ENCODE peak calls at places on chromosomes 7 and 10, in five cellular contexts. N is SK-N-SH, P is memory B cell, O is NCI-H2107, V is NCI-H69. F is an unnamed sample.

GRCh38 chr10:62022830-62023229 is 121.3 kb downstream of the ARID5B start:
- DNase-seq in P (no peak), N (no peak), V (no peak), O (no peak), F (no peak)

GRCh38 chr10:8225232-8225631 is 170.7 kb downstream of the GATA3 start:
- DNase-seq in V (no peak), N (peak), O (no peak), P (no peak), F (no peak)

GRCh38 chr7:94632338-94633024 is 23.5 kb downstream of the SGCE start:
- DNase-seq in V (peak), O (no peak), N (no peak), P (no peak), F (no peak)

GRCh38 chr10:132705173-132705572 is 80.8 kb downstream of the NKX6-2 start:
- DNase-seq in P (no peak), V (peak), N (no peak), O (no peak), F (no peak)

GRCh38 chr7:94605031-94605430 is 50.9 kb downstream of the SGCE start:
- DNase-seq in O (no peak), P (no peak), N (no peak), V (no peak), F (no peak)

GRCh38 chr7:154928136-154929005 is 74.6 kb downstream of the PAXIP1 start:
- DNase-seq in P (peak), O (peak), N (peak), V (no peak), F (no peak)

GRCh38 chr10:63331586-63331985 is 134.2 kb downstream of the JMJD1C start:
- DNase-seq in V (no peak), N (no peak), P (no peak), O (no peak), F (no peak)

GRCh38 chr7:137313196-137313595 is 30.3 kb downstream of the PTN start:
- DNase-seq in P (no peak), N (no peak), O (no peak), V (no peak), F (no peak)

GRCh38 chr10:124943301-124944092 is 1.6 kb downstream of the ZRANB1 start:
- DNase-seq in P (no peak), V (no peak), N (no peak), O (no peak), F (no peak)

GRCh38 chr10:29377333-29377961 is 88.6 kb downstream of the LYZL1 start:
- DNase-seq in N (peak), P (no peak), O (no peak), V (peak), F (no peak)

GRCh38 chr7:79933144-79933543 is 201.5 kb upstream of the GNAI1 start:
- DNase-seq in V (no peak), O (no peak), N (no peak), P (no peak), F (no peak)

GRCh38 chr7:42454006-42454405 is 217.0 kb upstream of the GLI3 start:
- DNase-seq in P (no peak), O (no peak), N (no peak), V (no peak), F (no peak)

GRCh38 chr10:46526682-46527038 is 29.8 kb downstream of the GPRIN2 start:
- DNase-seq in O (no peak), P (no peak), V (no peak), N (peak), F (no peak)

GRCh38 chr10:72800000-72800740 is 93.4 kb upstream of the OIT3 start:
- DNase-seq in O (no peak), P (no peak), N (peak), V (peak), F (no peak)

GRCh38 chr7:120780938-120781337 is 77.0 kb downstream of the TSPAN12 start:
- DNase-seq in N (no peak), V (no peak), P (no peak), O (no peak), F (no peak)

GRCh38 chr10:11024596-11024995 is 6.9 kb downstream of the CELF2 start:
- DNase-seq in P (no peak), N (no peak), V (no peak), O (no peak), F (no peak)

GRCh38 chr10:79148452-79149344 is 79.9 kb downstream of the ZMIZ1 start:
- DNase-seq in N (peak), P (no peak), V (no peak), O (no peak), F (no peak)

GRCh38 chr7:105759670-105760548 is 116.5 kb downstream of the ATXN7L1 start:
- DNase-seq in V (peak), N (peak), P (no peak), O (peak), F (no peak)

GRCh38 chr7:130345106-130345505 is 490 bp downstream of the CPA5 start:
- DNase-seq in O (no peak), N (no peak), P (no peak), V (peak), F (no peak)

GRCh38 chr7:33852838-33853237 is 52.5 kb upstream of the BMPER start:
- DNase-seq in O (no peak), N (no peak), P (no peak), V (no peak), F (no peak)

GRCh38 chr7:72785166-72785955 is 42.6 kb downstream of the TYW1B start:
- DNase-seq in N (no peak), P (no peak), V (no peak), O (no peak), F (no peak)

GRCh38 chr10:80686734-80687561 is 149.2 kb downstream of the SH2D4B start:
- DNase-seq in N (no peak), O (no peak), P (no peak), V (no peak), F (no peak)

GRCh38 chr7:95690367-95690947 is 81.9 kb upstream of the DYNC1I1 start:
- DNase-seq in O (peak), N (peak), V (peak), P (peak), F (no peak)

GRCh38 chr10:90998733-90999511 is 78.0 kb upstream of the ANKRD1 start:
- DNase-seq in P (no peak), N (no peak), V (no peak), O (no peak), F (no peak)

GRCh38 chr10:49359349-49360231 is 36.3 kb downstream of the DRGX start:
- DNase-seq in P (no peak), V (peak), N (peak), O (no peak), F (peak)

GRCh38 chr10:101038486-101038885 is 7.5 kb downstream of the SFXN3 start:
- DNase-seq in P (no peak), V (no peak), N (no peak), O (no peak), F (no peak)

F was measured in NCI-H510A.